ENCODE peak calls at places on chromosomes 5 and 9, in ten cellular contexts. G, M, V, Z, W, I, A, S, O and L are unnamed samples.

GRCh38 chr9:113566712-113567071 is 103.2 kb downstream of the RGS3 start:
- DNase-seq in I (no peak), W (no peak), G (no peak), O (no peak), S (no peak), V (no peak), A (no peak), M (no peak), Z (no peak), L (no peak)

GRCh38 chr5:73693573-73694061 is 67.6 kb downstream of the ARHGEF28 start:
- DNase-seq in W (no peak), S (no peak), A (no peak), Z (peak), G (no peak), O (no peak), I (peak), V (peak), M (peak), L (no peak)

GRCh38 chr5:135452366-135453030 is 347 bp upstream of the TIFAB start:
- DNase-seq in M (no peak), O (no peak), I (no peak), W (no peak), S (no peak), G (no peak), Z (no peak), V (no peak), A (no peak), L (no peak)

GRCh38 chr5:54616031-54616430 is 98.5 kb downstream of the SNX18 start:
- DNase-seq in G (no peak), S (peak), M (no peak), Z (peak), A (peak), O (peak), W (no peak), I (peak), V (no peak), L (no peak)

GRCh38 chr9:27549196-27549737 is 19.7 kb upstream of the MOB3B start:
- DNase-seq in I (peak), O (no peak), V (no peak), S (no peak), G (no peak), Z (no peak), M (no peak), W (no peak), A (no peak), L (no peak)

GRCh38 chr5:77631166-77631582 is 7.3 kb downstream of the OTP start:
- DNase-seq in O (no peak), G (no peak), Z (no peak), I (no peak), M (no peak), A (no peak), S (no peak), V (no peak), W (no peak), L (no peak)

GRCh38 chr9:110256142-110256391 is 240 bp downstream of the TXN start:
- DNase-seq in A (no peak), S (no peak), I (no peak), G (no peak), V (no peak), M (no peak), Z (no peak), O (no peak), W (no peak), L (no peak)

GRCh38 chr5:91296691-91297143 is 86.4 kb downstream of the ARRDC3 start:
- DNase-seq in G (no peak), A (peak), M (no peak), V (no peak), W (peak), I (no peak), O (peak), Z (no peak), S (no peak), L (no peak)

GRCh38 chr5:19902316-19902934 is 85.6 kb downstream of the CDH18 start:
- DNase-seq in O (no peak), M (no peak), Z (no peak), I (no peak), G (no peak), V (peak), S (no peak), W (no peak), A (no peak), L (no peak)

GRCh38 chr5:65126192-65126591 is 355.5 kb downstream of the ADAMTS6 start:
- DNase-seq in O (no peak), A (no peak), V (no peak), G (no peak), I (peak), S (no peak), Z (no peak), W (no peak), M (no peak), L (no peak)

DNA sequence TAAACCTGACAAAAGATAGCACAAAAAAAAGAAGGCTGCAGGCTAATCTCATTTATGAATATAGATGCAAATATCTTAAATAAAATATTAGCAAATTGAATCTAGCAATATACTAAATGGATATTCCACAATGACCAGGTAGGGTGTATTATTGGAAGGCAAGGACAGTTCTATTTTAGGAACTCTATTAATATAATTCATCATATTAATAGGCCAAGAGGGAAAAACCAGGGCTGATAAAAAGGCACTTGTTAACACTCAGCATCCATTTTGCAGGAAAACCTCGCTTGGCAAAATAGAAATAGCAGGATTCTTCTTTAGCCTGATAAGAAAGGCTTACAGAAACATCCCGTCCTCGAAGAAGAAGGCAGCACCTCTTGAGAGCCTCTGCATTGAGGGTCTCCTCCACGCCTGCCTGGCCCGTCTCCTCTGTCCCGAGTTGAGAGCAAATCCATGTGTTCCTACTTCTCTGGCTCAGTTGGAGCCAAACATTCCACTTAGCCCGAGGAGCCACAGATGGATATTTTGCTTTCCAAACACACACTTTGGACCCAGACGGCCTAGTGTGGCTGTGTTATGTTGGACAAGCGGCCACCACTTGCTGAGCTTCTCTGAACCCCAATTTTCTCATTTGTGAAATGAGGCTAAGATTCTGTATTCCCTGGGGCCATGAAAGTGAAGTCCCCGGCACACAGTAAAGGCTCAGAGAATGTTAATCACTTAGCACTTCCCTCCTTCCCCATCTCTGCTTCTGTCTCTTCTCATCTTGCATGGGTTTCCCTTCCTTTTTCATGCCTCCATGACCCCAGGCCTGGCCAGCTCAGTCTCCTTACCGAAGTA is 181.8 kb upstream of the MVB12B start:
- DNase-seq in Z (no peak), M (no peak), G (no peak), S (peak), V (no peak), I (no peak), W (no peak), A (peak), O (no peak), L (no peak)
- H3K4me3 ChIP-seq in Z (no peak), M (no peak), G (no peak), S (no peak), V (no peak), I (no peak), W (no peak), A (no peak), O (no peak), L (no peak)

GRCh38 chr5:141840295-141840812 is 37.9 kb downstream of the PCDH1 start:
- DNase-seq in O (no peak), G (no peak), A (no peak), V (no peak), S (no peak), M (no peak), Z (no peak), W (no peak), I (no peak), L (no peak)

GRCh38 chr5:141838326-141839014 is 39.7 kb downstream of the PCDH1 start:
- DNase-seq in A (no peak), Z (no peak), V (no peak), G (no peak), W (no peak), I (no peak), M (no peak), S (no peak), O (no peak), L (no peak)

GRCh38 chr5:141840826-141841360 is 37.3 kb downstream of the PCDH1 start:
- DNase-seq in I (no peak), M (no peak), O (no peak), W (no peak), V (no peak), Z (no peak), A (no peak), S (no peak), G (no peak), L (no peak)

GRCh38 chr5:141841376-141841775 is 36.8 kb downstream of the PCDH1 start:
- DNase-seq in A (no peak), G (no peak), O (no peak), S (peak), M (no peak), V (no peak), Z (no peak), I (no peak), W (no peak), L (no peak)

GRCh38 chr5:141839015-141839513 is 39.1 kb downstream of the PCDH1 start:
- DNase-seq in A (no peak), O (no peak), V (peak), S (no peak), I (no peak), Z (no peak), G (no peak), M (no peak), W (no peak), L (no peak)
- H3K4me3 ChIP-seq in A (no peak), O (no peak), V (no peak), S (no peak), I (no peak), Z (no peak), G (no peak), M (no peak), W (no peak), L (no peak)

GRCh38 chr5:139668924-139669680 is 21.0 kb downstream of the CXXC5 start:
- DNase-seq in G (no peak), O (no peak), V (no peak), I (no peak), M (no peak), A (no peak), Z (no peak), W (no peak), S (no peak), L (no peak)

GRCh38 chr5:139671096-139671841 is 23.1 kb downstream of the CXXC5 start:
- DNase-seq in O (no peak), W (no peak), Z (no peak), V (no peak), I (no peak), A (no peak), S (no peak), G (no peak), M (no peak), L (no peak)

GRCh38 chr5:139668064-139668880 is 20.1 kb downstream of the CXXC5 start:
- DNase-seq in M (no peak), V (no peak), A (no peak), O (no peak), I (no peak), G (no peak), S (no peak), W (no peak), Z (no peak), L (no peak)

GRCh38 chr5:139669681-139670368 is 21.7 kb downstream of the CXXC5 start:
- DNase-seq in I (no peak), V (no peak), S (no peak), Z (no peak), G (no peak), M (no peak), A (no peak), O (no peak), W (no peak), L (no peak)

DNA sequence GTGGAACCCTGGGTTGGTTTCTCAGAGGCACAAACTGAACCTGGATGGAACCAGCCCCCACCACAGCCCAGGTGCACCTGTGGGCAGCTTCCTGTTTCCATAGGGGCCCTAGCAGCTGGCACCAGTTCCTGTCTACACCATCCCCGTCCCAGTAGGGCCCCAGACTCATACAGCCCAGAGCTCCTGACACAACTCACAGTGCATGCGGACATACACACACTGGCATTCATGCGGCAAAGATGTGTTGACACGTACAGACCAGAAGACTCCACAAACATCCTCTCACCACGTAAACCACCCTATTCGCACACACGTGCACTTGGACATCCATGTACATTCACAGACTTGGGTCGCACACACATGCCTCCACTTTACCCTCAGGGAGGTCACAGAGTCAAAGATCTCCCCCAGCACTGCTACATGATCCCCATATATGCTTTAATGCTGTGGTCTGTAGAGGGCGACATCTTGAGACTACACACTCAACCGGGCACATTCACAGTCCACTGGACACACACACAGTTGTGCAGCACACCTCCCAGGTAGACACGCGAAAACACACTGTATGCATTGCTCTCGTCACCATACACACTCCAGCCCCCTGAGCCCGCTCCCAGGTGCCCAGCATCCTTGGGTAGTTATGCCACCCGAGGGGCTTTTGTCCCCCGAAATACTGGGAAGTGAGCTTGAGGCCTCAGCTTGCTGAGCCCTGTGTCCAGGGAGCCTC is 22.4 kb downstream of the CXXC5 start:
- DNase-seq in A (no peak), O (no peak), Z (no peak), I (no peak), M (no peak), V (no peak), G (no peak), W (no peak), S (no peak), L (no peak)
- H3K4me3 ChIP-seq in A (peak), O (peak), Z (no peak), I (no peak), M (no peak), V (no peak), G (no peak), W (peak), S (no peak), L (no peak)

DNA sequence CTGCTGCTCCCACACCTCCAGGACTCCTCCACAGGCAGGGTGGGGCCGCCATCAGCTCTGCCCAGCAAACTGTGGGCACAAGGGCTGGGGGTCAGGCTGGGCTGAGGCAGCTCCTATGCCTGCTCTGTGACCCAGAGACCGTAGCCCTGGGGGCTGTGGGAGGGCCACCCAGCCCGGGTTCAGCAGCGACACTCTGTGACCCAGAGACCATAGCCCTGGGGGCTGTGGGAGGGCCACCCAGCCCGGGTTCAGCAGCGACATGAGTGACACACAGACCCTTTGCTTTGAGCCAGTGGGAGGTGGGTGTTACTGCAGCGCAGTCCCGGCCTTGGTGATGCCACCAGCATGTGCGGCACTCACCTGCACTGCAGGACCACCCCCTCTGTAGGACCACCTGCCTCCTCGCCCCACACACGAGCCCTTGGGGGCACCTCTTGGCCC is 118.9 kb upstream of the LPCAT1 start:
- DNase-seq in O (no peak), M (no peak), A (no peak), I (no peak), W (no peak), G (no peak), S (no peak), V (no peak), Z (no peak), L (no peak)
- H3K4me3 ChIP-seq in O (no peak), M (no peak), A (no peak), I (no peak), W (no peak), G (no peak), S (no peak), V (no peak), Z (no peak), L (no peak)

GRCh38 chr9:21804336-21804735 is 1.9 kb downstream of the MTAP start:
- DNase-seq in I (no peak), Z (no peak), W (no peak), G (no peak), M (no peak), A (no peak), V (no peak), O (no peak), S (no peak), L (no peak)

GRCh38 chr9:21804791-21805190 is 2.4 kb downstream of the MTAP start:
- DNase-seq in M (no peak), W (no peak), Z (no peak), S (no peak), I (no peak), O (no peak), A (no peak), V (no peak), G (no peak), L (no peak)

GRCh38 chr9:21802418-21803000 is at the start of gene MTAP:
- DNase-seq in W (peak), A (peak), I (peak), Z (peak), G (peak), O (peak), M (no peak), V (peak), S (peak), L (no peak)

GRCh38 chr9:21801683-21802417 is 586 bp upstream of the MTAP start:
- DNase-seq in O (peak), Z (peak), V (peak), M (no peak), I (peak), G (peak), A (peak), W (peak), S (peak), L (no peak)

GRCh38 chr9:21803674-21804048 is 1.2 kb downstream of the MTAP start:
- DNase-seq in I (no peak), A (no peak), S (no peak), O (no peak), G (no peak), W (no peak), M (no peak), V (peak), Z (no peak), L (no peak)
- H3K4me3 ChIP-seq in I (peak), A (peak), S (peak), O (peak), G (peak), W (peak), M (peak), V (peak), Z (peak), L (peak)

GRCh38 chr5:177362871-177363507 is 5.3 kb downstream of the RGS14 start:
- DNase-seq in A (no peak), M (no peak), V (peak), W (no peak), G (peak), I (no peak), Z (peak), S (peak), O (peak), L (no peak)
- H3K4me3 ChIP-seq in A (peak), M (peak), V (peak), W (peak), G (peak), I (peak), Z (peak), S (peak), O (peak), L (peak)

GRCh38 chr9:137423810-137424291 is 658 bp downstream of the NOXA1 start:
- DNase-seq in M (no peak), Z (peak), G (no peak), O (no peak), V (no peak), I (no peak), W (no peak), A (no peak), S (no peak), L (no peak)

GRCh38 chr9:137427454-137428310 is 4.5 kb downstream of the NOXA1 start:
- DNase-seq in W (no peak), A (no peak), V (no peak), S (no peak), G (no peak), O (no peak), I (no peak), M (no peak), Z (no peak), L (no peak)

GRCh38 chr9:137428311-137428630 is 5.1 kb downstream of the NOXA1 start:
- DNase-seq in G (no peak), V (no peak), S (no peak), O (no peak), A (no peak), I (no peak), M (no peak), Z (no peak), W (no peak), L (no peak)

GRCh38 chr9:137428841-137429545 is 5.8 kb downstream of the NOXA1 start:
- DNase-seq in M (no peak), Z (no peak), G (no peak), I (no peak), W (no peak), V (no peak), A (no peak), O (no peak), S (no peak), L (no peak)

GRCh38 chr9:137426018-137426681 is 3.0 kb downstream of the NOXA1 start:
- DNase-seq in S (no peak), V (no peak), G (no peak), I (no peak), A (no peak), O (no peak), Z (no peak), W (no peak), M (no peak), L (no peak)
- H3K4me3 ChIP-seq in S (no peak), V (no peak), G (no peak), I (no peak), A (no peak), O (no peak), Z (no peak), W (no peak), M (no peak), L (no peak)

DNA sequence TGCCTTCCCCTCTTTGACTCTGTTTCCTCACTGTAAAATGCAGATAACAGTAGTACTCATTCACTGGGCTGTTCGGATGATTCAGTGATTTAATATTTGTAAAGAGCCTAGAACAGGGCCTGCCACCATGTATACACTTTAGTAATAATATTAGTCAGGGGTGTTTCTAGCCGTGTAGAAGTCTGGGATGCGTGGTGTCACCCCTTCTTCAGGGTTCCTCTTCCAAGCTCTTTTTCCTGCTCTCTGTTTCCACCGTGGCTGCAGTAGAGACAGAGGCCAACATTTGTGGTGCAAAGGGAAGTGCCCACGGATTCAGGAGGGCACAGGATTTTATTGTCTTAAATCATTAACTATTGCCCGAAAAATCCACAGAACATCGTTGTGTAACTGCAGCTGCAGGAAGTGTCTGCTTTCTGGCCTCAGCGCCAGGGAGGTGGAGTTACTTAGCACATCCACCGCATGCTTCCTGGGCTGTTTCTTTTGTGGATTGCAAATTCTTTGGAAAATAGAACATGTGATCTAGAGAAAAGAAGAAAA is 61.7 kb downstream of the TRIO start:
- DNase-seq in O (peak), V (peak), Z (no peak), W (peak), A (peak), I (peak), G (no peak), S (peak), M (no peak), L (no peak)
- H3K4me3 ChIP-seq in O (no peak), V (no peak), Z (no peak), W (no peak), A (no peak), I (no peak), G (no peak), S (no peak), M (peak), L (peak)

GRCh38 chr5:171668097-171668412 is 117.6 kb upstream of the SMIM23 start:
- DNase-seq in I (no peak), A (no peak), W (no peak), G (no peak), S (no peak), V (no peak), Z (no peak), M (no peak), O (no peak), L (no peak)
- H3K4me3 ChIP-seq in I (no peak), A (no peak), W (no peak), G (no peak), S (no peak), V (no peak), Z (no peak), M (no peak), O (peak), L (no peak)